ENCODE peak calls at places on chromosomes 6 and 20, in six cellular contexts. Q is neuronal stem cell, T is HCT116, W is tibial artery, G is cardiac muscle cell, M is psoas muscle. H is an unnamed sample. For H3K4me1, the result is how much of the 10 kb centered on the place peaks cover.

GRCh38 chr6:26659042-26659359 is 545 bp downstream of the ZNF322 start:
- DNase-seq in M (no peak), Q (no peak), G (no peak), W (no peak), T (no peak), H (no peak)

GRCh38 chr20:56422824-56423189 is 10.7 kb downstream of the CASS4 start:
- DNase-seq in G (peak), T (no peak), Q (no peak), M (no peak), W (peak), H (no peak)

GRCh38 chr20:40561187-40561586 is 127.8 kb downstream of the MAFB start:
- DNase-seq in Q (no peak), T (no peak), W (no peak), G (no peak), M (no peak), H (no peak)

GRCh38 chr6:118383924-118384323 is 164.2 kb upstream of the PLN start:
- DNase-seq in T (no peak), M (no peak), W (no peak), G (no peak), Q (no peak), H (no peak)

GRCh38 chr6:27830212-27830664 is 82.0 kb downstream of the OR2B2 start:
- DNase-seq in G (no peak), M (no peak), W (no peak), Q (no peak), T (no peak), H (no peak)

GRCh38 chr6:166760288-166760687 is 133.2 kb upstream of the RPS6KA2 start:
- DNase-seq in Q (no peak), T (no peak), G (no peak), M (no peak), W (no peak), H (no peak)

GRCh38 chr20:52200870-52201269 is 9.3 kb upstream of the ZFP64 start:
- DNase-seq in W (no peak), T (no peak), M (no peak), G (no peak), Q (no peak), H (no peak)

GRCh38 chr6:145044606-145045275 is 690.6 kb downstream of the EPM2A start:
- DNase-seq in T (no peak), Q (no peak), G (peak), W (no peak), M (no peak), H (no peak)

GRCh38 chr6:92635553-92636153 is 783.7 kb downstream of the EPHA7 start:
- DNase-seq in T (no peak), W (no peak), G (no peak), M (no peak), Q (no peak), H (no peak)

GRCh38 chr6:16420715-16421461 is 182.5 kb downstream of the GMPR start:
- DNase-seq in M (no peak), W (no peak), T (no peak), G (peak), Q (no peak), H (no peak)

GRCh38 chr20:23995905-23996666 is 7.5 kb upstream of the GGTLC1 start:
- DNase-seq in M (peak), G (peak), T (peak), Q (peak), W (no peak), H (peak)

GRCh38 chr6:89599727-89600126 is 38.8 kb downstream of the LYRM2 start:
- DNase-seq in Q (no peak), T (no peak), M (no peak), G (no peak), W (no peak), H (no peak)

GRCh38 chr20:57214948-57215347 is 51.5 kb downstream of the BMP7 start:
- DNase-seq in M (no peak), Q (no peak), G (no peak), T (no peak), W (no peak), H (no peak)

GRCh38 chr6:44805239-44805849 is 417.8 kb downstream of the CDC5L start:
- DNase-seq in M (no peak), Q (no peak), G (peak), W (no peak), T (no peak), H (no peak)

GRCh38 chr20:52890130-52890529 is 82.0 kb upstream of the TSHZ2 start:
- DNase-seq in W (no peak), Q (no peak), M (no peak), T (no peak), G (no peak), H (no peak)

GRCh38 chr6:44829811-44830210 is 442.3 kb downstream of the CDC5L start:
- DNase-seq in T (no peak), W (no peak), M (no peak), G (no peak), Q (no peak), H (no peak)

GRCh38 chr20:45322952-45323383 is 14.9 kb upstream of the MATN4 start:
- DNase-seq in G (peak), W (peak), Q (no peak), M (peak), T (peak), H (peak)

DNA sequence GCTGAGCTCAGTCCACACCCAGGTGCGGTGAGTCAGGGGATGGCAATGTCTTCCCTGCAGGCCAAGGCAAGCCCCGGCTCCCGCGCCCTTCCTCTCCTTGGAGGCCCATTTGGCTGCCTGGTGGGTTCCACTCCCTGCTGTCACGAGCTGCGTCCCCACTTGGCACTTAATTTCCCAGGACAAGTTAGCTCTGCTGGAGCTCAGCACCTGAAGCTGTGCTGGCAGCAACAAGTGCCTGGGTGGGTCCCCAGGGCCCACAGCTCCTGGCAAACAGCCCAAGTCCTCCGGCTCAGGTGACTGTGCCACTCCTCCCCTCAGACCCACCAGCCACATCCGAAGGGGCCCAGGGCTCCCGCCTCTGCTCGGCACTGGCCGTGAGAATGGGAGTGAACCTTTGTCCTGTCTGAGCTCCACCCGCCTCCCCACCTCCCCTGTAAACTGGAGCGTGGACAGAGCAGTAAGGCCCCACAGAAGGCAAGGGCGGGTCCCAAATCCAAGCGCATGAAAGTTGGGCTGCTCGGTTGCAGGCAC is 16.9 kb downstream of the LAMA5 start:
- DNase-seq in G (no peak), T (peak), W (no peak), Q (no peak), M (peak), H (peak)
- H3K4me1 ChIP-seq in G (under half), T (under half), W (under half), Q (under half), M (under half), H (under half)

DNA sequence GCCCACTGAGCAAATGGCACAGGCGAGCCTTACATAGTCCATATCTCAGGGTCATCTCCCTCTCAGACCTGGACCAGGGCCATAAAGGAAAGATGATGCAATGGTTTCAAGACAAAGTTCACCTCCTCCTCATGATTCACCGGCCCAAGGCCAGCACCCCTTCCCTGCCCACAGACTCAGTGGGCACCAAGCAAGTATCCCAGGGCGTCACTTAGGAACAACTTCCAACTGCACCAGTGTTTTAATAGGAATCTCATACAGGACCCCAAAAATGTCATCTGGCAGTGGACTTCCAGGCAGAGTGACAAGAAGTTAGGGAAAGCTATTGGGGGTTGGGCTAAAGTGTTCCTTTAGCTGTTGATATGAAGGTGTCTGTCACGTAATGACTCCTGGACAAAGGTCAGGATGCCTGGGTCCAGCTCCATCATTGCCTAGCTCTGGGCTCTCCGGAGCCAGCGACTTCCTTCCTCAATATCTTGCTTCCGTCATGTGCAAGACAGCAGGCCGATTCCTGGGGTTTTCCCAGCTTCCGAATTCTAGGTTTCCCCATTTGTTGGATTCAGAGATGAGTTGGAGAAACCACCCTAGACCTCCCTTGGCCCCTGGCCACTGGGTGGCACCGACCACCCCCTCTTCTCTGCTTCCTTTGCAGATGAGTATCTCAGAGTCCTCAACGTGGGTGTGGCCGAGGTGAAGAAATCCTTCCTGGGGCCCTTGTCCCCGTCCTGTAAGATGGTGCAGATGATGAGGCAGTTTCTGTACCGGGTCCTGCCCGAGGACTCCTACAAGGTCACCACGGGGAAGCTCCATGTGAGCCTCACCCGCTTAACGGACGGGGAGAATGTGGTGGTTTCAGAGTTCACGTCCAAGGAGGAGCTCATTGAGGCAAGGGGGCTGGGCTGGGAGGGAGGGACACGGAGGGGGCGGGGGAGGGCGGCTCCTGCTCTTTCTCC is 21.1 kb downstream of the PNPLA1 start:
- DNase-seq in G (peak), Q (no peak), M (no peak), T (peak), W (no peak), H (peak)
- H3K4me3 ChIP-seq in G (no peak), Q (no peak), M (no peak), T (no peak), W (no peak), H (no peak)

GRCh38 chr20:3804254-3804751 is 8.2 kb downstream of the CDC25B start:
- DNase-seq in G (peak), Q (no peak), M (no peak), T (no peak), W (no peak), H (peak)
- H3K4me1 ChIP-seq in G (under half), Q (under half), M (under half), T (under half), W (under half), H (half or more)

GRCh38 chr20:50528804-50529351 is 18.7 kb downstream of the PTPN1 start:
- DNase-seq in W (no peak), T (no peak), M (no peak), Q (no peak), G (peak), H (no peak)
- H3K4me3 ChIP-seq in W (no peak), T (no peak), M (no peak), Q (no peak), G (no peak), H (no peak)

GRCh38 chr6:13526339-13526717 is 38.9 kb upstream of the GFOD1 start:
- DNase-seq in M (no peak), Q (no peak), T (no peak), W (no peak), G (no peak), H (no peak)
- H3K4me1 ChIP-seq in M (under half), Q (under half), T (under half), W (under half), G (under half), H (under half)

DNA sequence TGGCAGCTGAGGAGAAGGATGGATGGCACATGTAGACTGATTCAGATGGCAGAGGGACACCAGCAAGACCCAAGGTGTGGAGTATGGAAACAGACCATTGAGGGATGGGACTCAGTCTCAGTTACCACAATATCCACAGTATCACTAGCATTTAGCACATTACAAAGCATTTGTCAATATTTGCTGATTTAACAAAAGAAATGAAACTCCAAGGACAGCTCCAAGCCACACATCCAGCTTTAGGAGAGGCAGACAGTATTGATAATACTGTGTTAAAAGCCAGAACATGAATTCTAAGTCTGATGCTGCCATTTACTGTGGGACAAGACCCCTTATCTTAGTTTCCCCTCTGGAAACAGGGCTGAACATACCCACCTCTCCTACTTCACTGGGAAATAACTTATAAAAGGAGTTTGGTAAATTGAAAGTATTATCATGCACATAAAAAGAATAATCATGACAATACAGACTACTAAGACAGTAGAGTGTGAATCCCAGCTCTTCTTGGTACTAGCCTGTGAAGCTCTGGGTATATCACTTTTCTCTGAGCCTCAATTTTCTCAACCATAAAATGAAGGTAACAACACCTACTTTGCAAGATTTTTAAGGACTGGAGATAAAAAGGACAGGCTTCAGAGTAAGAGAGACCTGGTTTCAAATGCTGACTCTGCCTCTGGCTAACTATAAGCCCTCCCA is 11.1 kb downstream of the BCL2L1 start:
- DNase-seq in W (no peak), M (no peak), G (no peak), T (no peak), Q (no peak), H (no peak)
- H3K4me3 ChIP-seq in W (peak), M (peak), G (no peak), T (no peak), Q (no peak), H (no peak)

GRCh38 chr20:1397710-1398109 is 4.9 kb upstream of the FKBP1A start:
- DNase-seq in M (no peak), G (peak), W (no peak), Q (no peak), T (no peak), H (no peak)

GRCh38 chr20:1403624-1404023 is 10.8 kb upstream of the FKBP1A start:
- DNase-seq in Q (no peak), T (no peak), G (no peak), W (no peak), M (no peak), H (no peak)

GRCh38 chr20:1405801-1406200 is 12.9 kb upstream of the FKBP1A start:
- DNase-seq in M (no peak), T (no peak), W (no peak), Q (no peak), G (no peak), H (no peak)

GRCh38 chr20:1402149-1402548 is 9.3 kb upstream of the FKBP1A start:
- DNase-seq in M (no peak), T (no peak), W (no peak), Q (no peak), G (peak), H (no peak)

DNA sequence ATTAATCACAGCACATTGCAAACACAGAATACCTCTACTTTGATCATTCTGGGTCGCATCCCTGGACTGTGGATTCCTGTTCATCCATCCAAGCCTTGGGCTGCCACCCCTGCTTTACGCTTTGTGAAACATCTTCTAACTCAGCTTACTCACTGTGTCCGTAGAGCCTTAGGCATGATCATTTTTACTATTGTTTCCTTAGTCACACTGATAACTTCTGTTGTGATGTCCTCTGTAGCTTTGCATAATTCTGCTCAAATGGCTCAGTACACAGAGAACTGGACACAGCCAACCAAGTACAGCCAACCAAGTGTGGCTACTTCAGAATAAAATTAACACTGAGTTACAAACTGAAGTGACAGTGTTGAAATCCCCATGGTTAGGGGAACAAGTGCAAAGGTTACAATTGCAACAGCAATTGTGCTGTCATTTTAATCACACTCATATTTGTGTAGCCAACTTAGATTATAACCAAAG is 8.6 kb upstream of the FKBP1A start:
- DNase-seq in G (no peak), M (no peak), T (no peak), Q (no peak), W (no peak), H (no peak)
- H3K4me1 ChIP-seq in G (under half), M (under half), T (under half), Q (under half), W (under half), H (under half)

GRCh38 chr6:160930547-160931377 is 60.8 kb upstream of the MAP3K4 start:
- DNase-seq in Q (peak), W (peak), T (peak), G (peak), M (peak), H (peak)
- H3K4me3 ChIP-seq in Q (peak), W (peak), T (no peak), G (peak), M (peak), H (peak)

DNA sequence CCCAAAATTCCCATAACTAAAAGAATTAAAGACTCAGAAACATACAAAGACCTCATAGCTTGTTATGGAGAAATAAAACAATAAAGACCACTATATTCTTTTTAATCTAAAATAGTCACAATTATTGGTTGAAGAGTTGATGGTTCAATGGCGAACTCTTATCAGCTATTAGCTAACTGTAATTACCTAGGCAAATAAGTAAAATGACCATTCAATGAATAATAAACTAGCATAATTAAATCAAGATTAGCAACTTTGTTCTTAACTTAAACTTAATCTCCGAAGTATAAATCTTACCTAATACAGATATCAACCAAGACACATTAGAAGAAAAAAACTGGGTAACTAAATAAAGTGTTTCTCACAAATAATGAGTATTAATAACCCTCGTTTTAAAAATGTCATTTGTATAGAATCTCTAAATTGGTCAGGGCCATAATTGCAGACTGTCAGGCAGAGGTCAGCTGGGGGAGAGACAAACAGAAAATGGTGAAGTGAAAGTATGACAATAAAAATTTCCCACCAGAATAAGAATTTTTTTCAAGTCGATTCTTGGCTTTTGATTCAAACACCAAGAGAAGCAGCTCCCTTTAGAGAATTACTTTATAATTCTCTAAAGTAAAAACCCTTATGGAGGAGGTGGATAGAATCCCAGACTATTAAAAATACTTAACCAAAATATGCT is 1.7 kb downstream of the FKBP5 start:
- DNase-seq in Q (no peak), G (no peak), M (no peak), W (no peak), T (no peak), H (no peak)
- H3K4me1 ChIP-seq in Q (under half), G (under half), M (half or more), W (under half), T (under half), H (under half)

H was measured in lower lobe of right lung.